ENCODE peak calls at places on chromosomes 1 and 21, in four cellular contexts. Z, I, N and K are unnamed samples.

GRCh38 chr1:98289296-98289695 is 368.5 kb upstream of the DPYD start:
- DNase-seq in Z (no peak), I (no peak), N (no peak), K (no peak)

GRCh38 chr1:28983509-28984310 is 69.3 kb downstream of the EPB41 start:
- DNase-seq in Z (no peak), I (no peak), N (no peak), K (no peak)

GRCh38 chr1:26284597-26285351 is 4.9 kb downstream of the SH3BGRL3 start:
- DNase-seq in Z (peak; percentile 87), I (peak; percentile 83), N (peak; percentile 94), K (peak; percentile 100)

GRCh38 chr21:43334214-43334958 is 92.5 kb downstream of the SIK1 start:
- DNase-seq in Z (no peak), I (no peak), N (no peak), K (no peak)

GRCh38 chr1:17023573-17023972 is 11.8 kb upstream of the ATP13A2 start:
- DNase-seq in Z (no peak), I (no peak), N (no peak), K (no peak)

GRCh38 chr1:10867138-10867721 is 70.8 kb upstream of the CASZ1 start:
- DNase-seq in Z (peak; percentile 10), I (peak; percentile 22), N (no peak), K (peak; percentile 83)

GRCh38 chr1:215407575-215407974 is 159.5 kb upstream of the KCTD3 start:
- DNase-seq in Z (peak; percentile 51), I (peak; percentile 26), N (peak; percentile 40), K (peak; percentile 21)

GRCh38 chr1:236200925-236201324 is 58.6 kb downstream of the GPR137B start:
- DNase-seq in Z (no peak), I (no peak), N (no peak), K (no peak)

GRCh38 chr1:230277201-230277771 is 148.8 kb downstream of the PGBD5 start:
- DNase-seq in Z (no peak), I (no peak), N (no peak), K (no peak)

GRCh38 chr1:91311672-91312071 is 93.0 kb downstream of the HFM1 start:
- DNase-seq in Z (no peak), I (no peak), N (no peak), K (no peak)

GRCh38 chr1:215768303-215768702 is 201.2 kb downstream of the KCTD3 start:
- DNase-seq in Z (no peak), I (no peak), N (no peak), K (no peak)

GRCh38 chr1:51986718-51987117 is 3.8 kb downstream of the RAB3B start:
- DNase-seq in Z (no peak), I (no peak), N (no peak), K (no peak)

GRCh38 chr21:45640888-45641479 is 2.5 kb upstream of the PCBP3 start:
- DNase-seq in Z (peak; percentile 56), I (no peak), N (no peak), K (peak; percentile 87)

GRCh38 chr21:15224346-15225086 is 159.7 kb upstream of the NRIP1 start:
- DNase-seq in Z (peak; percentile 95), I (no peak), N (peak; percentile 93), K (peak; percentile 97)

GRCh38 chr21:44764319-44765230 is 37.0 kb downstream of the UBE2G2 start:
- DNase-seq in Z (no peak), I (no peak), N (no peak), K (peak; percentile 22)

GRCh38 chr21:33390479-33390878 is 12.7 kb upstream of the IFNGR2 start:
- DNase-seq in Z (no peak), I (no peak), N (no peak), K (no peak)

GRCh38 chr21:33395866-33396265 is 7.3 kb upstream of the IFNGR2 start:
- DNase-seq in Z (peak; percentile 81), I (no peak), N (peak; percentile 70), K (peak; percentile 49)

GRCh38 chr21:33392586-33392985 is 10.6 kb upstream of the IFNGR2 start:
- DNase-seq in Z (no peak), I (no peak), N (no peak), K (no peak)

GRCh38 chr21:33394260-33394659 is 9.0 kb upstream of the IFNGR2 start:
- DNase-seq in Z (peak; percentile 43), I (no peak), N (no peak), K (peak; percentile 20)

GRCh38 chr21:33393348-33393747 is 9.9 kb upstream of the IFNGR2 start:
- DNase-seq in Z (no peak), I (no peak), N (no peak), K (no peak)
- H3K4me2 ChIP-seq in Z (no peak overlapping the region), I (no peak overlapping the region), N (no peak overlapping the region), K (no peak overlapping the region)

GRCh38 chr21:33111577-33111976 is 41.6 kb downstream of the OLIG1 start:
- DNase-seq in Z (no peak), I (no peak), N (no peak), K (no peak)
- TF ChIP-seq EZH2 in Z (peak; percentile 71), I (no peak), N (no peak), K (no peak)

DNA sequence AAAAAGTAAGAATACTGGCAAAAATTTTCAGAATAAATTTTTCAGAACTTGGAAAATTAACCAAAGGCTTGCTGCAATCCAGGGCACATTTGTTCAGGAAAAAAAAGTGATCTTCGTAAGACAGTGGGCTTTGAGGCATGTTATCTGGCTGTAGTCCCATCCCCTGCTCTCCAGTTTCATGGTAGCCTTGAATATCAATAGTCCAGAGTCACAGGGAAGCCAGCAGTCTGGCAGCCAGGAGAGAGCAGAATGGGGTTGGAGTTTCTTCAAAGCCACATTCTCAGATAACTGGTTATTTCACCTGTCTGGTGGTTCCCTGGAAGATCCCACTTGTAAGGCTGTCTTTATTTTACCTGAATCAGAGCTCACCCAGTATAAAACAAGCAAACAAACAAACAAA is 669.3 kb downstream of the MATN1 start:
- DNase-seq in Z (no peak), I (no peak), N (no peak), K (no peak)
- H3K27me3 ChIP-seq in Z (no peaks in the 10 kb centered on the region), I (no peaks in the 10 kb centered on the region), N (peaks cover 23% of the 10 kb centered on the region), K (peaks cover 39% of the 10 kb centered on the region)

GRCh38 chr1:178470411-178470960 is 26.3 kb downstream of the CLEC20A start:
- DNase-seq in Z (no peak), I (no peak), N (no peak), K (no peak)
- H3K4me2 ChIP-seq in Z (no peak overlapping the region), I (no peak overlapping the region), N (no peak overlapping the region), K (no peak overlapping the region)